ENCODE peak calls at places on chromosomes 6 and 20, in four cellular contexts. One of them, this sample, is unnamed.

GRCh38 chr20:32006053-32006452 is 4.2 kb upstream of the CCM2L start:
- DNase-seq in cardiac fibroblast: no peak
- DNase-seq in HCT116: no peak
- DNase-seq in fibroblast of pulmonary artery: no peak
- DNase-seq in this sample: no peak

GRCh38 chr6:43702522-43703440 is 15.2 kb upstream of the MRPS18A start:
- DNase-seq in cardiac fibroblast: peak; percentile 95
- DNase-seq in HCT116: peak; percentile 92
- DNase-seq in fibroblast of pulmonary artery: peak; percentile 97
- DNase-seq in this sample: peak; percentile 87

GRCh38 chr6:130426078-130426726 is 60.4 kb downstream of the TMEM200A start:
- DNase-seq in cardiac fibroblast: no peak
- DNase-seq in fibroblast of pulmonary artery: no peak
- DNase-seq in HCT116: peak; percentile 10
- DNase-seq in this sample: peak; percentile 58

GRCh38 chr6:155646443-155646842 is 190.8 kb upstream of the NOX3 start:
- DNase-seq in cardiac fibroblast: peak; percentile 12
- DNase-seq in fibroblast of pulmonary artery: peak; percentile 58
- DNase-seq in HCT116: no peak
- DNase-seq in this sample: no peak

GRCh38 chr6:3919130-3919628 is 70.0 kb downstream of the FAM50B start:
- DNase-seq in HCT116: no peak
- DNase-seq in cardiac fibroblast: peak; percentile 67
- DNase-seq in fibroblast of pulmonary artery: peak; percentile 71
- DNase-seq in this sample: peak; percentile 60

GRCh38 chr6:79031821-79032590 is 46.0 kb downstream of the PHIP start:
- DNase-seq in HCT116: no peak
- DNase-seq in fibroblast of pulmonary artery: peak; percentile 44
- DNase-seq in cardiac fibroblast: peak; percentile 59
- DNase-seq in this sample: peak; percentile 77

GRCh38 chr6:33787954-33788693 is 806 bp downstream of the LEMD2 start:
- DNase-seq in HCT116: peak; percentile 23
- DNase-seq in cardiac fibroblast: peak; percentile 82
- DNase-seq in fibroblast of pulmonary artery: peak; percentile 84
- DNase-seq in this sample: peak; percentile 92

GRCh38 chr6:46453756-46454316 is 37.4 kb downstream of the RCAN2 start:
- DNase-seq in cardiac fibroblast: peak; percentile 28
- DNase-seq in HCT116: no peak
- DNase-seq in fibroblast of pulmonary artery: no peak
- DNase-seq in this sample: no peak

GRCh38 chr20:19735446-19735845 is 22.6 kb upstream of the RIN2 start:
- DNase-seq in HCT116: peak; percentile 19
- DNase-seq in fibroblast of pulmonary artery: peak; percentile 92
- DNase-seq in cardiac fibroblast: peak; percentile 95
- DNase-seq in this sample: peak; percentile 86

GRCh38 chr6:1081566-1081965 is 230.3 kb upstream of the FOXQ1 start:
- DNase-seq in cardiac fibroblast: no peak
- DNase-seq in fibroblast of pulmonary artery: no peak
- DNase-seq in HCT116: no peak
- DNase-seq in this sample: no peak

GRCh38 chr6:125945378-125946141 is 11.0 kb upstream of the HINT3 start:
- DNase-seq in fibroblast of pulmonary artery: peak; percentile 84
- DNase-seq in cardiac fibroblast: peak; percentile 67
- DNase-seq in HCT116: no peak
- DNase-seq in this sample: peak; percentile 58
- H3K4me3 ChIP-seq in fibroblast of pulmonary artery: no peak overlapping the region
- H3K4me3 ChIP-seq in cardiac fibroblast: no peak overlapping the region
- H3K4me3 ChIP-seq in HCT116: no peak overlapping the region
- H3K4me3 ChIP-seq in this sample: no peak overlapping the region

DNA sequence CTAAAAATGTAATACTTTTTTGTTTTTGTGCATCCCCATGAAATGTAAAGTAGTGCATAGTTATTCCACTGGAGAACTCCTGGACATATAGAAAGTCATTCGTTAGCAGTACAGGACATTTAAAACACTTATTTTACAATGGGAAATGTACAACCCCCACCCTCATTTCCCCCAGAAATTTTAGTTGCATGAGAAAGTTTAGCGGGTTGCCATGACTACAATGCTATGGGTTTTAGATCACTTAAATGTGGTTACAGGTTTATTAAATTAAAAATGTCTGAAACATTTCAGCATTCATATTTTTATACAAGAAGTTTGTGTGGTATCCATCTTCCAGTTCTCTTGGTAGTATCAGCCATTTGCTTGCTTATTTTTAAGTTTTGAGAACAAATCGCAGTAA is 54.9 kb upstream of the TRAF3IP2 start:
- DNase-seq in fibroblast of pulmonary artery: no peak
- DNase-seq in cardiac fibroblast: no peak
- DNase-seq in HCT116: no peak
- DNase-seq in this sample: no peak
- H3K4me3 ChIP-seq in fibroblast of pulmonary artery: no peak overlapping the region
- H3K4me3 ChIP-seq in cardiac fibroblast: no peak overlapping the region
- H3K4me3 ChIP-seq in HCT116: no peak overlapping the region
- H3K4me3 ChIP-seq in this sample: no peak overlapping the region

DNA sequence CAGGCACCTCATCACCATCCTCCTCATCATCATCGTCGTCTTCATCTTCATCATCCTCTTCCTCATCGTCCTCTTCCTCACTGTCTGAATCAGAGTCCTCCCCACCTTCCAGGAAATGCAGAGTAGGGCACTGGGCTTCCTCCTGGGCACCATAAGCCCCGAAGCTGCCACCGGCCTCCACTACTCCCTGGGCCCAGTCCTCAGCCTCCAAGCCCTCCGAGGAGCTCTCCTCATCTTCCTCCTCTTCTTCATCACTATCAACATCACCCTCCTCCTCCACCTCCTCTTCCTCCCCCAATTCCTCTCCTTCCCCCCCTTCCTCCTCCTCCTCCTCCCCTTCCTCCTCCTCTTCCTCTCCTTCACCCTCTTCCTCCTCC is 1.7 kb downstream of the CENPB start:
- DNase-seq in fibroblast of pulmonary artery: no peak
- DNase-seq in HCT116: no peak
- DNase-seq in cardiac fibroblast: no peak
- DNase-seq in this sample: no peak
- H3K4me3 ChIP-seq in fibroblast of pulmonary artery: peak overlapping the region; percentile 69
- H3K4me3 ChIP-seq in HCT116: peak overlapping the region; percentile 70
- H3K4me3 ChIP-seq in cardiac fibroblast: peak overlapping the region; percentile 69
- H3K4me3 ChIP-seq in this sample: peak overlapping the region; percentile 8

GRCh38 chr6:107674995-107675738 is 148.9 kb downstream of the SCML4 start:
- DNase-seq in HCT116: peak; percentile 71
- DNase-seq in fibroblast of pulmonary artery: peak; percentile 89
- DNase-seq in cardiac fibroblast: peak; percentile 88
- DNase-seq in this sample: peak; percentile 92
- H3K4me3 ChIP-seq in HCT116: peak overlapping the region; percentile 39
- H3K4me3 ChIP-seq in fibroblast of pulmonary artery: no peak overlapping the region
- H3K4me3 ChIP-seq in cardiac fibroblast: no peak overlapping the region
- H3K4me3 ChIP-seq in this sample: no peak overlapping the region

GRCh38 chr6:144217264-144217663 is 66.9 kb downstream of the STX11 start:
- DNase-seq in cardiac fibroblast: peak; percentile 30
- DNase-seq in fibroblast of pulmonary artery: peak; percentile 8
- DNase-seq in HCT116: no peak
- DNase-seq in this sample: no peak
- H3K4me3 ChIP-seq in cardiac fibroblast: peak overlapping the region; percentile 61
- H3K4me3 ChIP-seq in fibroblast of pulmonary artery: peak overlapping the region; percentile 72
- H3K4me3 ChIP-seq in HCT116: peak overlapping the region; percentile 58
- H3K4me3 ChIP-seq in this sample: peak overlapping the region; percentile 67

GRCh38 chr6:7053125-7053784 is 54.5 kb upstream of the RREB1 start:
- DNase-seq in HCT116: no peak
- DNase-seq in fibroblast of pulmonary artery: no peak
- DNase-seq in cardiac fibroblast: no peak
- DNase-seq in this sample: no peak
- H3K4me3 ChIP-seq in HCT116: no peak overlapping the region
- H3K4me3 ChIP-seq in fibroblast of pulmonary artery: no peak overlapping the region
- H3K4me3 ChIP-seq in cardiac fibroblast: no peak overlapping the region
- H3K4me3 ChIP-seq in this sample: no peak overlapping the region